ENCODE peak calls at places on chromosome 21, in nine cellular contexts. X is sigmoid colon, V is GM12865, N is HepG2, C is A549, T is MCF 10A, Y is SK-N-SH, F is DND-41, B is AG09319. O is an unnamed sample.

GRCh38 chr21:14096172-14096571 is 114.6 kb downstream of the LIPI start:
- DNase-seq in X (peak), V (no peak), N (no peak), C (no peak), T (no peak), Y (no peak), F (no peak), B (no peak), O (no peak)

GRCh38 chr21:38819719-38820147 is 14.0 kb downstream of the ETS2 start:
- DNase-seq in X (no peak), V (no peak), N (no peak), C (no peak), T (peak), Y (no peak), F (no peak), B (no peak), O (no peak)

GRCh38 chr21:41830764-41831452 is 48.2 kb downstream of the PRDM15 start:
- DNase-seq in X (no peak), V (no peak), N (no peak), C (no peak), T (no peak), Y (no peak), F (no peak), B (no peak), O (no peak)

GRCh38 chr21:33362044-33362555 is 37.3 kb downstream of the IFNAR1 start:
- DNase-seq in X (no peak), V (peak), N (no peak), C (no peak), T (no peak), Y (no peak), F (peak), B (no peak), O (no peak)

GRCh38 chr21:35127851-35128250 is 78.7 kb upstream of the RUNX1 start:
- DNase-seq in X (no peak), V (no peak), N (no peak), C (no peak), T (no peak), Y (no peak), F (no peak), B (no peak), O (no peak)

GRCh38 chr21:18782721-18783120 is 379.1 kb upstream of the TMPRSS15 start:
- DNase-seq in X (no peak), V (no peak), N (no peak), C (no peak), T (no peak), Y (no peak), F (no peak), B (no peak), O (no peak)

GRCh38 chr21:41429305-41429704 is 3.3 kb downstream of the MX1 start:
- DNase-seq in X (no peak), V (no peak), N (no peak), C (no peak), T (no peak), Y (no peak), F (no peak), B (no peak), O (no peak)

GRCh38 chr21:21045538-21045937 is 47.3 kb downstream of the NCAM2 start:
- DNase-seq in X (no peak), V (no peak), N (no peak), C (no peak), T (no peak), Y (no peak), F (no peak), B (no peak), O (no peak)

GRCh38 chr21:14766241-14766640 is 220.1 kb upstream of the SAMSN1 start:
- DNase-seq in X (no peak), V (no peak), N (peak), C (no peak), T (no peak), Y (peak), F (no peak), B (no peak), O (no peak)

GRCh38 chr21:33396966-33397365 is 6.2 kb upstream of the IFNGR2 start:
- DNase-seq in X (no peak), V (no peak), N (no peak), C (no peak), T (peak), Y (no peak), F (no peak), B (no peak), O (no peak)

GRCh38 chr21:14382486-14382834 is 486 bp downstream of the HSPA13 start:
- DNase-seq in X (no peak), V (no peak), N (no peak), C (no peak), T (peak), Y (no peak), F (peak), B (no peak), O (no peak)

GRCh38 chr21:41641821-41642368 is 125.0 kb downstream of the RIPK4 start:
- DNase-seq in X (peak), V (peak), N (peak), C (peak), T (peak), Y (no peak), F (no peak), B (no peak), O (no peak)

GRCh38 chr21:41815652-41816582 is 49.1 kb upstream of the RIPK4 start:
- DNase-seq in X (peak), V (no peak), N (no peak), C (no peak), T (no peak), Y (no peak), F (no peak), B (no peak), O (no peak)

GRCh38 chr21:33308586-33309490 is 15.9 kb upstream of the IFNAR1 start:
- DNase-seq in X (no peak), V (peak), N (no peak), C (no peak), T (no peak), Y (peak), F (peak), B (no peak), O (peak)

GRCh38 chr21:46297311-46298082 is 11.4 kb downstream of the YBEY start:
- DNase-seq in X (no peak), V (no peak), N (no peak), C (no peak), T (no peak), Y (no peak), F (no peak), B (no peak), O (no peak)

GRCh38 chr21:42158846-42159245 is 60.1 kb upstream of the ABCG1 start:
- DNase-seq in X (peak), V (no peak), N (no peak), C (no peak), T (no peak), Y (no peak), F (no peak), B (no peak), O (no peak)

GRCh38 chr21:23394458-23394857 is 2212.8 kb downstream of the MRPL39 start:
- DNase-seq in X (no peak), V (no peak), N (no peak), C (no peak), T (no peak), Y (no peak), F (no peak), B (no peak), O (no peak)

GRCh38 chr21:42969193-42969600 is 5.2 kb upstream of the PKNOX1 start:
- DNase-seq in X (no peak), V (no peak), N (no peak), C (no peak), T (no peak), Y (no peak), F (no peak), B (no peak), O (no peak)

GRCh38 chr21:27047331-27048314 is 80.7 kb upstream of the ADAMTS5 start:
- DNase-seq in X (no peak), V (no peak), N (no peak), C (no peak), T (peak), Y (no peak), F (no peak), B (peak), O (no peak)

GRCh38 chr21:33069994-33070811 is at the start of gene OLIG1:
- DNase-seq in X (no peak), V (peak), N (no peak), C (peak), T (no peak), Y (peak), F (no peak), B (no peak), O (peak)

GRCh38 chr21:15363921-15364320 is 299.1 kb upstream of the NRIP1 start:
- DNase-seq in X (no peak), V (no peak), N (no peak), C (no peak), T (peak), Y (no peak), F (no peak), B (no peak), O (no peak)

GRCh38 chr21:42652527-42653491 is 612 bp upstream of the PDE9A start:
- DNase-seq in X (peak), V (no peak), N (peak), C (peak), T (no peak), Y (peak), F (no peak), B (no peak), O (peak)

GRCh38 chr21:35236090-35236489 is 187.0 kb upstream of the RUNX1 start:
- DNase-seq in X (no peak), V (peak), N (no peak), C (no peak), T (no peak), Y (no peak), F (no peak), B (no peak), O (peak)

GRCh38 chr21:35139382-35139715 is 90.2 kb upstream of the RUNX1 start:
- DNase-seq in X (no peak), V (no peak), N (no peak), C (no peak), T (no peak), Y (no peak), F (no peak), B (no peak), O (peak)

GRCh38 chr21:42407476-42407875 is 3.8 kb downstream of the UBASH3A start:
- DNase-seq in X (no peak), V (no peak), N (no peak), C (no peak), T (no peak), Y (no peak), F (no peak), B (no peak), O (no peak)

GRCh38 chr21:39006653-39007417 is 176.4 kb downstream of the PSMG1 start:
- DNase-seq in X (no peak), V (no peak), N (no peak), C (no peak), T (peak), Y (no peak), F (no peak), B (no peak), O (no peak)

GRCh38 chr21:42733037-42733632 is 79.7 kb downstream of the PDE9A start:
- DNase-seq in X (peak), V (no peak), N (peak), C (no peak), T (no peak), Y (no peak), F (no peak), B (no peak), O (no peak)

GRCh38 chr21:38769253-38769780 is 36.4 kb upstream of the ETS2 start:
- DNase-seq in X (no peak), V (no peak), N (no peak), C (no peak), T (no peak), Y (no peak), F (no peak), B (no peak), O (no peak)

GRCh38 chr21:43268804-43269186 is 100.0 kb downstream of the CRYAA start:
- DNase-seq in X (no peak), V (no peak), N (no peak), C (no peak), T (no peak), Y (no peak), F (no peak), B (no peak), O (no peak)

GRCh38 chr21:46622226-46622625 is 13.2 kb upstream of the PRMT2 start:
- DNase-seq in X (peak), V (no peak), N (peak), C (no peak), T (no peak), Y (no peak), F (peak), B (no peak), O (no peak)

GRCh38 chr21:32391755-32392154 is 1.1 kb downstream of the URB1 start:
- DNase-seq in X (no peak), V (no peak), N (no peak), C (no peak), T (no peak), Y (no peak), F (no peak), B (no peak), O (no peak)

GRCh38 chr21:33018707-33019455 is 6.9 kb upstream of the OLIG2 start:
- DNase-seq in X (no peak), V (no peak), N (no peak), C (no peak), T (no peak), Y (no peak), F (no peak), B (no peak), O (no peak)

GRCh38 chr21:37845535-37845934 is 70.7 kb downstream of the KCNJ6 start:
- DNase-seq in X (no peak), V (no peak), N (no peak), C (no peak), T (no peak), Y (no peak), F (no peak), B (no peak), O (no peak)

GRCh38 chr21:42653492-42654061 is at the start of gene PDE9A:
- DNase-seq in X (no peak), V (no peak), N (no peak), C (peak), T (no peak), Y (peak), F (peak), B (no peak), O (peak)

GRCh38 chr21:34280389-34280795 is 83.4 kb upstream of the KCNE2 start:
- DNase-seq in X (peak), V (no peak), N (no peak), C (no peak), T (peak), Y (no peak), F (no peak), B (no peak), O (no peak)

GRCh38 chr21:23488245-23488644 is 2119.0 kb downstream of the MRPL39 start:
- DNase-seq in X (no peak), V (no peak), N (no peak), C (no peak), T (no peak), Y (no peak), F (no peak), B (no peak), O (no peak)

GRCh38 chr21:14711287-14711686 is 165.2 kb upstream of the SAMSN1 start:
- DNase-seq in X (no peak), V (no peak), N (no peak), C (no peak), T (no peak), Y (no peak), F (no peak), B (no peak), O (no peak)

GRCh38 chr21:14762734-14763694 is 216.9 kb upstream of the SAMSN1 start:
- DNase-seq in X (no peak), V (peak), N (no peak), C (no peak), T (no peak), Y (no peak), F (no peak), B (no peak), O (peak)

GRCh38 chr21:37784591-37785318 is 131.5 kb downstream of the KCNJ6 start:
- DNase-seq in X (no peak), V (no peak), N (no peak), C (no peak), T (no peak), Y (no peak), F (no peak), B (no peak), O (no peak)

GRCh38 chr21:29979043-29979442 is 39.2 kb upstream of the GRIK1 start:
- DNase-seq in X (no peak), V (no peak), N (no peak), C (no peak), T (no peak), Y (no peak), F (no peak), B (no peak), O (no peak)
- TF ChIP-seq CTCF in X (no peak), V (no peak), N (no peak), C (no peak), T (no peak), Y (no peak), F (no peak), B (no peak), O (no peak)

DNA sequence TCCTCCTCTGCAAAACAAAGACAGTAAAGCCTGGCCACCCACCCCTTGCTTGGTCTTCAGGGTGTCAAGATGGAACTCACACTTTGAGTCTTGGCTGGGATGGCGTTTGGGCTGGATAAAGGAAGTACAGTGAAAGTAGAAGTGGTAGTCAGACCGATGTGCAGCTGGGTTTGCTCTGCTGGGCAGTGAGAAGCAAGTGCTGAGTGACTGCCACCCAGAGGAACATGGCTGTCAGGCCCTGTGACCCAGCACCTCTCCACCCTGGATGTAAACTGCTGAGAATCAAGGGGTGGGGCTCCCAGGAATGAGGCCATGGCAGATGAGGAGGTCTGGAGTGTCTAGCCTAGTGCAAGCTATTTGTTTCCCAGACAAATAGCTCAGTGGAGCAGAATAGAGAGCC is 51.2 kb downstream of the POFUT2 start:
- DNase-seq in X (no peak), V (peak), N (no peak), C (no peak), T (peak), Y (no peak), F (no peak), B (no peak), O (no peak)
- TF ChIP-seq CTCF in X (no peak), V (peak), N (peak), C (no peak), T (no peak), Y (no peak), F (no peak), B (no peak), O (no peak)

DNA sequence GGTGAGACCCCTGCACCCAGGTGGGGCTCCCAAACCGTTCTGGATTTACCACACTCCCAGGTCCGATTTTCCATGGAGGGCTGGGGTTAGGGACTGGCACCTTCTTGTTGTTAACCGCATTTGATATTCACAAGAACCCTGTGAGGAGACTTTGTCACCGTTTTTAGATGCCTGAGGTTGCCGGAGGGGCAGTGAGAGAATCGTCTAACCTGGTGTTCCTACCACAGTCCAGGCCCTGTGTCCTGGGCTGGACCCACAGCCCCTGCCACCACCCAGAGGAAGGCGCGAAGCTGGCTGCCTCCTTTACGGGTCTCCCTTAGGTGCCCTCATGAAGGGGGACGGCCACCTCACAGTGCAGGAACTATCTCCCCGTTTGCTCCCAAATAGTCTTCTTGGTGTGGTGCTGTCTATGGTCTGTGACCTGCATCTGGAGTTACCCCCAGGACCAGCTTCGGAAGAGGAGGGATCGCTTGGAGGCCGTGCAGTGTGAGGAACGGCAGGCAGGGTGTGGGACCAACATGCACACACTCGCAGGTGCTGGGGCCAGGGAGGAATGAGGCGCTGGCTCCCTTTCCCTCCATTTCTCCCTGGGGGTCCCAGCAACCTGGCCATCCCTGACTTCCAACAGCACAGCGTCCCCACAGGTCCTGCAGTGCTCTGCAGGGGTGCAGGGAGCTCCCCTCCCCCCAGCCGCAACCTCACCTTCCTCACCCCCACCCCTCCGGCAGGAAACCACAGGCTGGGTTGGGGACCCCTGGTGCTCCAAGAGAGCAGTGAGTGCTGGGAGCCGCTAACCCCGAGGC is 7.0 kb downstream of the SIM2 start:
- DNase-seq in X (no peak), V (no peak), N (no peak), C (no peak), T (no peak), Y (peak), F (peak), B (no peak), O (no peak)
- TF ChIP-seq CTCF in X (no peak), V (no peak), N (no peak), C (no peak), T (no peak), Y (peak), F (peak), B (peak), O (no peak)

GRCh38 chr21:25607151-25607811 is at the start of gene MRPL39:
- DNase-seq in X (peak), V (peak), N (peak), C (peak), T (peak), Y (peak), F (peak), B (peak), O (peak)

GRCh38 chr21:25607812-25608737 is 794 bp upstream of the MRPL39 start:
- DNase-seq in X (peak), V (peak), N (peak), C (peak), T (peak), Y (peak), F (peak), B (peak), O (peak)
- TF ChIP-seq CTCF in X (peak), V (peak), N (peak), C (peak), T (peak), Y (peak), F (peak), B (peak), O (peak)